ENCODE peak calls at places on chromosomes 12 and 14, in eight cellular contexts. V is left lung; J is Calu3; C is left colon; F is mesendoderm; U is stimulated activated CD4-positive, alpha-beta T cell treated with anti-CD3 and anti-CD28 coated beads, TNF-alpha, amount 100 ng/mL, for 4 hours; P is T follicular helper cell; T is pancreas. R is an unnamed sample.

GRCh38 chr12:117125275-117125613 is 26.0 kb upstream of the TESC start:
- DNase-seq in P (no peak), T (no peak), C (no peak), J (no peak), U (no peak), V (no peak), F (no peak), R (no peak)

GRCh38 chr14:80776186-80776585 is 165.4 kb downstream of the CEP128 start:
- DNase-seq in F (no peak), V (no peak), C (no peak), T (no peak), P (no peak), J (no peak), U (no peak), R (no peak)

GRCh38 chr14:67268456-67269115 is 27.4 kb downstream of the PALS1 start:
- DNase-seq in J (no peak), T (no peak), U (no peak), F (peak), C (no peak), P (no peak), V (no peak), R (peak)

GRCh38 chr14:101620039-101620788 is 58.9 kb downstream of the DIO3 start:
- DNase-seq in C (no peak), F (no peak), P (no peak), J (no peak), U (no peak), V (peak), T (no peak), R (no peak)

GRCh38 chr14:101122114-101122854 is 218.8 kb upstream of the RTL1 start:
- DNase-seq in U (no peak), V (peak), T (no peak), C (no peak), J (no peak), F (no peak), P (no peak), R (no peak)

GRCh38 chr12:92290016-92290685 is 144.5 kb upstream of the BTG1 start:
- DNase-seq in C (no peak), V (no peak), U (no peak), P (no peak), F (no peak), J (no peak), T (no peak), R (no peak)

GRCh38 chr12:119695034-119695433 is 27.1 kb downstream of the PRKAB1 start:
- DNase-seq in P (no peak), T (no peak), V (no peak), U (no peak), J (no peak), C (no peak), F (peak), R (peak)

GRCh38 chr12:26783133-26783531 is 49.9 kb downstream of the ITPR2 start:
- DNase-seq in U (no peak), V (no peak), F (no peak), T (no peak), C (no peak), P (no peak), J (no peak), R (no peak)

GRCh38 chr12:71804505-71804904 is 35.1 kb upstream of the TBC1D15 start:
- DNase-seq in F (peak), P (no peak), T (no peak), J (no peak), V (no peak), U (no peak), C (no peak), R (peak)

GRCh38 chr12:92472198-92472597 is 230.6 kb upstream of the PLEKHG7 start:
- DNase-seq in C (no peak), F (no peak), V (no peak), T (no peak), P (no peak), J (no peak), U (no peak), R (no peak)

GRCh38 chr12:11695321-11695720 is 45.8 kb downstream of the ETV6 start:
- DNase-seq in C (no peak), T (peak), U (no peak), J (no peak), F (peak), P (no peak), V (no peak), R (no peak)

GRCh38 chr12:92785563-92785950 is 82.8 kb downstream of the PLEKHG7 start:
- DNase-seq in J (no peak), F (no peak), T (no peak), V (no peak), C (no peak), U (no peak), P (no peak), R (no peak)

GRCh38 chr12:6614513-6615177 is 7.5 kb upstream of the CHD4 start:
- DNase-seq in C (no peak), T (no peak), J (no peak), V (no peak), P (no peak), U (no peak), F (peak), R (peak)

GRCh38 chr14:39456702-39457250 is 24.5 kb upstream of the FBXO33 start:
- DNase-seq in J (no peak), T (no peak), C (no peak), P (no peak), U (no peak), F (no peak), V (no peak), R (no peak)

GRCh38 chr14:61764342-61765122 is 2.3 kb downstream of the SNAPC1 start:
- DNase-seq in P (no peak), U (no peak), T (no peak), J (no peak), V (no peak), C (no peak), F (peak), R (no peak)

GRCh38 chr14:26383286-26383685 is 214.5 kb downstream of the NOVA1 start:
- DNase-seq in C (no peak), F (no peak), V (no peak), J (no peak), P (no peak), U (no peak), T (no peak), R (no peak)

R was measured in neural progenitor cell.